ENCODE peak calls at places on chromosome 20, in four cellular contexts. One of them, this sample, is unnamed.

GRCh38 chr20:58231678-58232077 is 3.2 kb upstream of the ANKRD60 start:
- DNase-seq in stimulated activated CD8-positive, alpha-beta memory T cell treated with anti-CD3 and anti-CD28 coated beads, Interleukin-12 subunit alpha, Interleukin-12 subunit beta, amount 100 ng/mL, for 1 hour: no peak
- DNase-seq in psoas muscle: no peak
- DNase-seq in endothelial cell: no peak
- DNase-seq in this sample: no peak

GRCh38 chr20:62838511-62838910 is 21.7 kb downstream of the COL9A3 start:
- DNase-seq in stimulated activated CD8-positive, alpha-beta memory T cell treated with anti-CD3 and anti-CD28 coated beads, Interleukin-12 subunit alpha, Interleukin-12 subunit beta, amount 100 ng/mL, for 1 hour: no peak
- DNase-seq in psoas muscle: no peak
- DNase-seq in endothelial cell: no peak
- DNase-seq in this sample: no peak

GRCh38 chr20:22490287-22491187 is 93.8 kb downstream of the FOXA2 start:
- DNase-seq in stimulated activated CD8-positive, alpha-beta memory T cell treated with anti-CD3 and anti-CD28 coated beads, Interleukin-12 subunit alpha, Interleukin-12 subunit beta, amount 100 ng/mL, for 1 hour: no peak
- DNase-seq in endothelial cell: no peak
- DNase-seq in psoas muscle: no peak
- DNase-seq in this sample: no peak

GRCh38 chr20:44414346-44414714 is 58.8 kb downstream of the HNF4A start:
- DNase-seq in endothelial cell: no peak
- DNase-seq in psoas muscle: no peak
- DNase-seq in stimulated activated CD8-positive, alpha-beta memory T cell treated with anti-CD3 and anti-CD28 coated beads, Interleukin-12 subunit alpha, Interleukin-12 subunit beta, amount 100 ng/mL, for 1 hour: no peak
- DNase-seq in this sample: no peak

GRCh38 chr20:46640536-46641311 is 10.5 kb downstream of the SLC13A3 start:
- DNase-seq in stimulated activated CD8-positive, alpha-beta memory T cell treated with anti-CD3 and anti-CD28 coated beads, Interleukin-12 subunit alpha, Interleukin-12 subunit beta, amount 100 ng/mL, for 1 hour: no peak
- DNase-seq in endothelial cell: no peak
- DNase-seq in psoas muscle: no peak
- DNase-seq in this sample: no peak

GRCh38 chr20:36499211-36499610 is 42.1 kb upstream of the MYL9 start:
- DNase-seq in psoas muscle: no peak
- DNase-seq in stimulated activated CD8-positive, alpha-beta memory T cell treated with anti-CD3 and anti-CD28 coated beads, Interleukin-12 subunit alpha, Interleukin-12 subunit beta, amount 100 ng/mL, for 1 hour: no peak
- DNase-seq in endothelial cell: no peak
- DNase-seq in this sample: no peak

GRCh38 chr20:47982574-47983360 is 197.5 kb upstream of the SULF2 start:
- DNase-seq in stimulated activated CD8-positive, alpha-beta memory T cell treated with anti-CD3 and anti-CD28 coated beads, Interleukin-12 subunit alpha, Interleukin-12 subunit beta, amount 100 ng/mL, for 1 hour: no peak
- DNase-seq in psoas muscle: no peak
- DNase-seq in endothelial cell: no peak
- DNase-seq in this sample: no peak

GRCh38 chr20:33666293-33667244 is at the start of gene ACTL10:
- DNase-seq in endothelial cell: peak; percentile 74
- DNase-seq in stimulated activated CD8-positive, alpha-beta memory T cell treated with anti-CD3 and anti-CD28 coated beads, Interleukin-12 subunit alpha, Interleukin-12 subunit beta, amount 100 ng/mL, for 1 hour: peak; percentile 60
- DNase-seq in psoas muscle: peak; percentile 98
- DNase-seq in this sample: peak; percentile 93

GRCh38 chr20:30595698-30596097 is 661.8 kb upstream of the DEFB115 start:
- DNase-seq in psoas muscle: no peak
- DNase-seq in endothelial cell: no peak
- DNase-seq in stimulated activated CD8-positive, alpha-beta memory T cell treated with anti-CD3 and anti-CD28 coated beads, Interleukin-12 subunit alpha, Interleukin-12 subunit beta, amount 100 ng/mL, for 1 hour: no peak
- DNase-seq in this sample: no peak

GRCh38 chr20:44601801-44602204 is 19.4 kb downstream of the PKIG start:
- DNase-seq in endothelial cell: no peak
- DNase-seq in psoas muscle: peak; percentile 85
- DNase-seq in stimulated activated CD8-positive, alpha-beta memory T cell treated with anti-CD3 and anti-CD28 coated beads, Interleukin-12 subunit alpha, Interleukin-12 subunit beta, amount 100 ng/mL, for 1 hour: no peak
- DNase-seq in this sample: no peak

GRCh38 chr20:15643713-15644112 is 929.5 kb downstream of the KIF16B start:
- DNase-seq in endothelial cell: no peak
- DNase-seq in stimulated activated CD8-positive, alpha-beta memory T cell treated with anti-CD3 and anti-CD28 coated beads, Interleukin-12 subunit alpha, Interleukin-12 subunit beta, amount 100 ng/mL, for 1 hour: no peak
- DNase-seq in psoas muscle: no peak
- DNase-seq in this sample: no peak

GRCh38 chr20:45153756-45154155 is 20.9 kb upstream of the PI3 start:
- DNase-seq in stimulated activated CD8-positive, alpha-beta memory T cell treated with anti-CD3 and anti-CD28 coated beads, Interleukin-12 subunit alpha, Interleukin-12 subunit beta, amount 100 ng/mL, for 1 hour: no peak
- DNase-seq in psoas muscle: no peak
- DNase-seq in endothelial cell: no peak
- DNase-seq in this sample: no peak

GRCh38 chr20:22744341-22745193 is 160.2 kb upstream of the FOXA2 start:
- DNase-seq in psoas muscle: no peak
- DNase-seq in endothelial cell: no peak
- DNase-seq in stimulated activated CD8-positive, alpha-beta memory T cell treated with anti-CD3 and anti-CD28 coated beads, Interleukin-12 subunit alpha, Interleukin-12 subunit beta, amount 100 ng/mL, for 1 hour: no peak
- DNase-seq in this sample: no peak

GRCh38 chr20:31454374-31454773 is 13.9 kb downstream of the DEFB123 start:
- DNase-seq in endothelial cell: no peak
- DNase-seq in stimulated activated CD8-positive, alpha-beta memory T cell treated with anti-CD3 and anti-CD28 coated beads, Interleukin-12 subunit alpha, Interleukin-12 subunit beta, amount 100 ng/mL, for 1 hour: no peak
- DNase-seq in psoas muscle: no peak
- DNase-seq in this sample: no peak

GRCh38 chr20:64105846-64106434 is 1.4 kb downstream of the NPBWR2 start:
- DNase-seq in endothelial cell: no peak
- DNase-seq in stimulated activated CD8-positive, alpha-beta memory T cell treated with anti-CD3 and anti-CD28 coated beads, Interleukin-12 subunit alpha, Interleukin-12 subunit beta, amount 100 ng/mL, for 1 hour: no peak
- DNase-seq in psoas muscle: peak; percentile 35
- DNase-seq in this sample: no peak

This sample was measured in CMK.